ENCODE peak calls at places on chromosome 1, in five cellular contexts. U, O, T, Y and X are unnamed samples.

GRCh38 chr1:90707363-90707710 is 9.8 kb downstream of the BARHL2 start:
- DNase-seq in Y (no peak), T (no peak), O (no peak), U (peak; percentile 62), X (peak; percentile 62)

GRCh38 chr1:85450832-85451231 is 14.1 kb downstream of the DDAH1 start:
- DNase-seq in T (no peak), Y (no peak), O (no peak), U (no peak), X (no peak)

GRCh38 chr1:71766748-71767147 is 515.6 kb downstream of the NEGR1 start:
- DNase-seq in U (no peak), O (no peak), Y (no peak), T (no peak), X (no peak)

GRCh38 chr1:15942661-15943514 is 33.0 kb downstream of the ZBTB17 start:
- DNase-seq in T (no peak), Y (no peak), U (no peak), O (no peak), X (no peak)

GRCh38 chr1:168391759-168392681 is 111.3 kb downstream of the TBX19 start:
- DNase-seq in U (peak; percentile 58), Y (no peak), O (no peak), T (no peak), X (no peak)

GRCh38 chr1:198287916-198288315 is 131.1 kb downstream of the NEK7 start:
- DNase-seq in T (no peak), Y (no peak), U (no peak), O (no peak), X (peak; percentile 28)

GRCh38 chr1:168665975-168666374 is 63.0 kb downstream of the DPT start:
- DNase-seq in Y (no peak), T (no peak), U (no peak), O (no peak), X (no peak)

GRCh38 chr1:7207875-7208646 is 422.8 kb downstream of the CAMTA1 start:
- DNase-seq in O (peak; percentile 35), T (no peak), Y (peak; percentile 67), U (peak; percentile 72), X (peak; percentile 86)

GRCh38 chr1:1756661-1757421 is 21.4 kb downstream of the NADK start:
- DNase-seq in O (no peak), Y (no peak), U (peak; percentile 49), T (no peak), X (no peak)

GRCh38 chr1:114670083-114671010 is 498 bp upstream of the DENND2C start:
- DNase-seq in O (peak; percentile 86), T (peak; percentile 82), U (peak; percentile 98), Y (peak; percentile 83), X (peak; percentile 94)

GRCh38 chr1:90104941-90105593 is 110.2 kb downstream of the ZNF326 start:
- DNase-seq in U (no peak), T (no peak), O (no peak), Y (peak; percentile 1), X (no peak)

GRCh38 chr1:200693327-200693726 is 23.6 kb upstream of the DDX59 start:
- DNase-seq in T (no peak), Y (no peak), U (no peak), O (no peak), X (no peak)

GRCh38 chr1:59266180-59266926 is 30.5 kb upstream of the FGGY start:
- DNase-seq in T (no peak), Y (no peak), U (no peak), O (peak; percentile 81), X (no peak)

GRCh38 chr1:182418929-182419328 is 18.5 kb upstream of the TEDDM1 start:
- DNase-seq in Y (no peak), U (no peak), O (no peak), T (no peak), X (no peak)
- H3K4me3 ChIP-seq in Y (no peak overlapping the region), U (no peak overlapping the region), O (no peak overlapping the region), T (no peak overlapping the region), X (no peak overlapping the region)

GRCh38 chr1:203591626-203592025 is 35.0 kb upstream of the ATP2B4 start:
- DNase-seq in Y (no peak), T (no peak), O (no peak), U (no peak), X (no peak)

GRCh38 chr1:203592728-203593127 is 33.9 kb upstream of the ATP2B4 start:
- DNase-seq in T (no peak), U (no peak), Y (no peak), O (no peak), X (no peak)

GRCh38 chr1:203593723-203594122 is 32.9 kb upstream of the ATP2B4 start:
- DNase-seq in Y (peak; percentile 32), U (no peak), O (peak; percentile 53), T (peak; percentile 45), X (peak; percentile 85)

GRCh38 chr1:203593143-203593542 is 33.5 kb upstream of the ATP2B4 start:
- DNase-seq in O (no peak), U (no peak), Y (no peak), T (no peak), X (no peak)

GRCh38 chr1:203592156-203592555 is 34.5 kb upstream of the ATP2B4 start:
- DNase-seq in T (no peak), U (no peak), O (no peak), Y (no peak), X (peak; percentile 70)
- H3K27ac ChIP-seq in T (no peak overlapping the region), U (no peak overlapping the region), O (no peak overlapping the region), Y (no peak overlapping the region), X (peak overlapping the region; percentile 17)

DNA sequence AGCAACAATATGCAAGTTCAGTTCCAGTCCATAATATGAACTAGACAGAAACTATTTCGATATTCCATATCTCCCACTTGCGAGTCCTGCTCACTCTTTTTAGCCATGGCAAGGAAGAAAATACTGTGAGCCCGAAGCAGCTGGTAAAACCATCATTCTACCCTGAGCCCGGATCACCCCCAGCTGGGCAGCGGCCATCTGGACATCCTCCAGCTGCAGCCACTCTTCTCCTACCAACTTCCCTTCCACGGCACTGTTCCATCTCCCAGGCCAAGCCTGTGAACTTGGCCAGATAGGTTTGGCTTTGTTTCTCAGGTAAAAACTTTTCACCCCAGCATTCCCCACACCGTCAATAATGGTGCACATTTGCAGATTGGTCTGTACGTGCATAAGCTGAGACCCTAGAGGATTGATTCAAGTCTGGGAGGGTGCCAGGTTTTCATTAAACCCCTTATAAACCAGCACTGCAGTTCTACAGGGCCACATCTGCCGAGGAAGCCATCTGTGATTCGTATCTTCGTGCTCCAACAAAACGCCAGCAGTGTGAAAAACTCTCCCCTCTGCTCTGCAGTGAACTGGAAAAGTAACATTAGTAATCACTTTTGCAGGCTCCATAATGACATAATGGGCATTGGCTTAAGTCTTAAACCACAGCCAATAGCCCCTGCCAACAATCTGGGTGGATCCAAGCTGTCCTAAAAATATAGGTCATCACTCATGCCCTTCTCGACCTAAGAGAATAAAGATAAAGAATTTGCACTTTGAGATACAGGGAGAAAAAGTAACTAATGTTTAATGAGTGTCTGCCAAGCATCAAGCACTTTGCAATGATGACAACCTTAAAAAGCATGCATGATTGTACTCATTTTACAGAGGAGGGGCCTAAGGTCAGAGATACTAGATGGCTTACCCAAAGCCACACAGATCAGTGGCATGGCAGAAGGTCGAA is 205.1 kb downstream of the PLPP3 start:
- DNase-seq in U (no peak), Y (peak; percentile 30), O (no peak), T (no peak), X (peak; percentile 34)
- H3K4me3 ChIP-seq in U (no peak overlapping the region), Y (no peak overlapping the region), O (no peak overlapping the region), T (no peak overlapping the region), X (no peak overlapping the region)

GRCh38 chr1:240212552-240212951 is 120.9 kb downstream of the FMN2 start:
- DNase-seq in T (no peak), U (no peak), Y (no peak), O (no peak), X (no peak)
- H3K27ac ChIP-seq in T (no peak overlapping the region), U (no peak overlapping the region), Y (no peak overlapping the region), O (no peak overlapping the region), X (no peak overlapping the region)

DNA sequence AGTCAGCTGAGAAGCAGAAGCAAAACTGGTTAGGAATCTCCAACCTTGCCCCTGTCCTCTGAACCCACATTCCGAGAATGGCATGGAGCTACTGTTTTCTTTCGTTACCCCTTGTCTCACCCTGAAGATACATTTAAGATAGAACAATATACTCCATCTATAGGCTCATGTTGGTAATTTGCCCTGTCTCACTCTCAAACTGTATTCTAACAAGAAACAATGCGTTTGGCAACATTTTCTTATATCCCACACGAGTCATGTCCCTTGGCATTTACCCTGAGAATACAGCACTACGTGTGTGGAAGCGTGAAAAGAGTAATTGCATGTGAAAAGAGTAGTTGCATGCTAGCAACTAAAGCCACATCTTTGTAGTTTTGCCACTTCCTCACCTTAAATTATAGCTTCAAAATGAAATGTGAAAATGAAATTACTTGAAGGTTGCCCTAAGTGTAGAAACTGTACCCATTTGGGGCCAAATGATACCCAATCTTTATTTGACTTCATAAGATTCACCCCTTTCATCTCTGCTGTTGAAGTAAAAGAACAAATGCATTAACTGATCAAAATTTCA is 5.3 kb downstream of the SLAMF7 start:
- DNase-seq in O (no peak), T (no peak), Y (no peak), U (no peak), X (no peak)
- H3K4me3 ChIP-seq in O (no peak overlapping the region), T (no peak overlapping the region), Y (no peak overlapping the region), U (no peak overlapping the region), X (no peak overlapping the region)